ENCODE peak calls at places on chromosomes 12 and 14, in six cellular contexts. One of them, this sample, is unnamed. For H3K9me3, the result is how much of the 10 kb centered on the place peaks cover.

GRCh38 chr12:128745772-128746689 is 77.7 kb downstream of the SLC15A4 start:
- DNase-seq in fibroblast of lung: no peak
- DNase-seq in GM23248: no peak
- DNase-seq in effector memory CD4-positive, alpha-beta T cell: no peak
- DNase-seq in psoas muscle: no peak
- DNase-seq in uterus: no peak
- DNase-seq in this sample: no peak

GRCh38 chr12:96073346-96074336 is 38.3 kb upstream of the LTA4H start:
- DNase-seq in fibroblast of lung: no peak
- DNase-seq in GM23248: peak
- DNase-seq in effector memory CD4-positive, alpha-beta T cell: no peak
- DNase-seq in psoas muscle: no peak
- DNase-seq in uterus: no peak
- DNase-seq in this sample: no peak

GRCh38 chr12:47414511-47414910 is 291.3 kb downstream of the RPAP3 start:
- DNase-seq in fibroblast of lung: no peak
- DNase-seq in GM23248: no peak
- DNase-seq in effector memory CD4-positive, alpha-beta T cell: no peak
- DNase-seq in psoas muscle: no peak
- DNase-seq in uterus: no peak
- DNase-seq in this sample: no peak

GRCh38 chr14:94771191-94771905 is 1.4 kb upstream of the GSC start:
- DNase-seq in fibroblast of lung: no peak
- DNase-seq in GM23248: no peak
- DNase-seq in effector memory CD4-positive, alpha-beta T cell: no peak
- DNase-seq in psoas muscle: no peak
- DNase-seq in uterus: no peak
- DNase-seq in this sample: no peak

GRCh38 chr12:101407054-101407437 is 526 bp downstream of the ARL1 start:
- DNase-seq in fibroblast of lung: no peak
- DNase-seq in GM23248: no peak
- DNase-seq in effector memory CD4-positive, alpha-beta T cell: no peak
- DNase-seq in psoas muscle: no peak
- DNase-seq in uterus: no peak
- DNase-seq in this sample: peak

GRCh38 chr14:24366664-24367505 is 1.1 kb upstream of the NFATC4 start:
- DNase-seq in fibroblast of lung: peak
- DNase-seq in GM23248: peak
- DNase-seq in effector memory CD4-positive, alpha-beta T cell: no peak
- DNase-seq in psoas muscle: peak
- DNase-seq in uterus: peak
- DNase-seq in this sample: no peak

GRCh38 chr12:120012067-120012621 is 23.1 kb downstream of the BICDL1 start:
- DNase-seq in fibroblast of lung: peak
- DNase-seq in GM23248: peak
- DNase-seq in effector memory CD4-positive, alpha-beta T cell: peak
- DNase-seq in psoas muscle: no peak
- DNase-seq in uterus: no peak
- DNase-seq in this sample: peak

GRCh38 chr12:56358836-56359532 is 923 bp downstream of the STAT2 start:
- DNase-seq in fibroblast of lung: peak
- DNase-seq in GM23248: peak
- DNase-seq in effector memory CD4-positive, alpha-beta T cell: no peak
- DNase-seq in psoas muscle: no peak
- DNase-seq in uterus: no peak
- DNase-seq in this sample: no peak

GRCh38 chr14:24761141-24761540 is 127.2 kb upstream of the GZMB start:
- DNase-seq in fibroblast of lung: no peak
- DNase-seq in GM23248: no peak
- DNase-seq in effector memory CD4-positive, alpha-beta T cell: no peak
- DNase-seq in psoas muscle: no peak
- DNase-seq in uterus: no peak
- DNase-seq in this sample: no peak

GRCh38 chr14:94037954-94038353 is 11.8 kb downstream of the OTUB2 start:
- DNase-seq in fibroblast of lung: no peak
- DNase-seq in GM23248: no peak
- DNase-seq in effector memory CD4-positive, alpha-beta T cell: no peak
- DNase-seq in psoas muscle: no peak
- DNase-seq in uterus: no peak
- DNase-seq in this sample: no peak

GRCh38 chr12:91276529-91276928 is 93.9 kb upstream of the DCN start:
- DNase-seq in fibroblast of lung: no peak
- DNase-seq in GM23248: no peak
- DNase-seq in effector memory CD4-positive, alpha-beta T cell: no peak
- DNase-seq in psoas muscle: no peak
- DNase-seq in uterus: no peak
- DNase-seq in this sample: no peak

GRCh38 chr12:52432559-52433207 is 1.5 kb downstream of the KRT75 start:
- DNase-seq in fibroblast of lung: no peak
- DNase-seq in GM23248: no peak
- DNase-seq in effector memory CD4-positive, alpha-beta T cell: no peak
- DNase-seq in psoas muscle: no peak
- DNase-seq in uterus: no peak
- DNase-seq in this sample: no peak

GRCh38 chr14:22380511-22381455 is 208.2 kb downstream of the DAD1 start:
- DNase-seq in fibroblast of lung: peak
- DNase-seq in GM23248: peak
- DNase-seq in effector memory CD4-positive, alpha-beta T cell: no peak
- DNase-seq in psoas muscle: no peak
- DNase-seq in uterus: no peak
- DNase-seq in this sample: no peak

GRCh38 chr14:62674833-62675232 is 370.4 kb downstream of the KCNH5 start:
- DNase-seq in fibroblast of lung: no peak
- DNase-seq in GM23248: no peak
- DNase-seq in effector memory CD4-positive, alpha-beta T cell: no peak
- DNase-seq in psoas muscle: no peak
- DNase-seq in uterus: no peak
- DNase-seq in this sample: no peak

GRCh38 chr14:32205984-32206383 is 2.9 kb upstream of the RNU6-8 start:
- DNase-seq in fibroblast of lung: no peak
- DNase-seq in GM23248: no peak
- DNase-seq in effector memory CD4-positive, alpha-beta T cell: no peak
- DNase-seq in psoas muscle: no peak
- DNase-seq in uterus: no peak
- DNase-seq in this sample: no peak

GRCh38 chr12:114770323-114770722 is 86.3 kb upstream of the TBX3 start:
- DNase-seq in fibroblast of lung: no peak
- DNase-seq in GM23248: no peak
- DNase-seq in effector memory CD4-positive, alpha-beta T cell: no peak
- DNase-seq in psoas muscle: no peak
- DNase-seq in uterus: no peak
- DNase-seq in this sample: no peak

DNA sequence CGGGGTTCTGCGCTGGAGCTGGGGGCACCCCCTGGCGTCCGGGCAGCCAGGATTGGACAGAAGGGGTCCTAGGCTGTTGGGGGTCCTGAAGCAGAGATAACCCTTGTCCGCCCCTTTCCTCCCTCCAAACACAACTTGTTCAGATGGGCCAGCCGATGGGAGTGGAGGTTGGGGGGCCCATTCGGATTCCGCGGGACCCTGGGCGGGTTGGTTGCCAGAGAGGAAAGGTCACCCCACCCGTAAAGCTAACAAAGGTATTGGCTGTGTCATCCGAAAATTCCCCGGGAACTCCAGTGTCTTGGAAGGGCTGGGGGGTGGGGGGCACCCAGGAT is 1.3 kb downstream of the FAM222A start:
- DNase-seq in fibroblast of lung: no peak
- DNase-seq in GM23248: no peak
- DNase-seq in effector memory CD4-positive, alpha-beta T cell: no peak
- DNase-seq in psoas muscle: no peak
- DNase-seq in uterus: no peak
- DNase-seq in this sample: no peak
- H3K4me3 ChIP-seq in fibroblast of lung: no peak
- H3K4me3 ChIP-seq in GM23248: no peak
- H3K4me3 ChIP-seq in effector memory CD4-positive, alpha-beta T cell: peak
- H3K4me3 ChIP-seq in psoas muscle: peak
- H3K4me3 ChIP-seq in uterus: no peak
- H3K4me3 ChIP-seq in this sample: no peak

GRCh38 chr14:106820119-106820518 is 1293.7 kb downstream of the TMEM121 start:
- DNase-seq in fibroblast of lung: no peak
- DNase-seq in GM23248: no peak
- DNase-seq in effector memory CD4-positive, alpha-beta T cell: no peak
- DNase-seq in psoas muscle: no peak
- DNase-seq in uterus: no peak
- DNase-seq in this sample: no peak
- H3K9me3 ChIP-seq in fibroblast of lung: under half
- H3K9me3 ChIP-seq in GM23248: under half
- H3K9me3 ChIP-seq in effector memory CD4-positive, alpha-beta T cell: under half
- H3K9me3 ChIP-seq in psoas muscle: under half
- H3K9me3 ChIP-seq in uterus: under half
- H3K9me3 ChIP-seq in this sample: under half

GRCh38 chr12:20453756-20454310 is 85.5 kb downstream of the PDE3A start:
- DNase-seq in fibroblast of lung: no peak
- DNase-seq in GM23248: no peak
- DNase-seq in effector memory CD4-positive, alpha-beta T cell: no peak
- DNase-seq in psoas muscle: no peak
- DNase-seq in uterus: no peak
- DNase-seq in this sample: no peak

GRCh38 chr12:20458011-20458410 is 89.7 kb downstream of the PDE3A start:
- DNase-seq in fibroblast of lung: no peak
- DNase-seq in GM23248: no peak
- DNase-seq in effector memory CD4-positive, alpha-beta T cell: no peak
- DNase-seq in psoas muscle: no peak
- DNase-seq in uterus: no peak
- DNase-seq in this sample: no peak

GRCh38 chr12:20452496-20452895 is 84.2 kb downstream of the PDE3A start:
- DNase-seq in fibroblast of lung: no peak
- DNase-seq in GM23248: no peak
- DNase-seq in effector memory CD4-positive, alpha-beta T cell: no peak
- DNase-seq in psoas muscle: no peak
- DNase-seq in uterus: no peak
- DNase-seq in this sample: no peak

GRCh38 chr12:20457582-20457981 is 89.2 kb downstream of the PDE3A start:
- DNase-seq in fibroblast of lung: no peak
- DNase-seq in GM23248: no peak
- DNase-seq in effector memory CD4-positive, alpha-beta T cell: no peak
- DNase-seq in psoas muscle: no peak
- DNase-seq in uterus: no peak
- DNase-seq in this sample: no peak

DNA sequence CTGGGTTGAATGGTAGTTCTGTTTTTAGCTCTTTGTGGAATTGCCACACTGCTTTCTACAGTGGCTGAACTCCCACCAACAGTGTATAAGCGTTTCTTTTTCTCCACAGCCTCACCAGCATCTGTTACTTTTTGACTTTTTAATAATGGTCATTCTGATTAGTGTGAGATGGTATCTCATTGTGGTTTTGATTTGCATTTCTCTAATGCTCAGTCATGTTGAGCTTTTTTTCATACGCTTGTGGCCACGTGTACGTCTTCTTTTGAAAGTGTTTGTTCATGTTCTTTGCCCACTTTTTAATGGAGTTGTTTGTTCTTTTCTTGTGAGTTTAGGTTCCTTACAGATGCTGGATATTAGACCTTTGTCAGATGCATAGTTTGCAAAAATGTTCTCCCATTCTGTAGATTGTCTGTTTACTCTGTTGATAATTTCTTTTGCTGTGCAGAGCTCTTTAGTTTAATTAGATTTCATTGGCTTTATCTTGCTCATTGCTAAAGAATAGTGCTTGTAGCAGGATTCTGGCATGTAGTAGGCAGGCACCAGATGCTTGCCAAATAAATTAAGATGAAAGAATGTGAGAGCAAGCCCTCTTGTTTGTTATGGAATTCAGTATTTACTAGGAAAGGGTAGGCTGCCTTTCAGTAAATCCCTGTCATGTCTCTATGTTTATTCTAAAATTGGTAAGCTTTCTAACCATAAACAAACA is 86.8 kb downstream of the PDE3A start:
- DNase-seq in fibroblast of lung: peak
- DNase-seq in GM23248: peak
- DNase-seq in effector memory CD4-positive, alpha-beta T cell: no peak
- DNase-seq in psoas muscle: no peak
- DNase-seq in uterus: no peak
- DNase-seq in this sample: no peak
- H3K27ac ChIP-seq in fibroblast of lung: no peak
- H3K27ac ChIP-seq in GM23248: no peak
- H3K27ac ChIP-seq in effector memory CD4-positive, alpha-beta T cell: no peak
- H3K27ac ChIP-seq in psoas muscle: no peak
- H3K27ac ChIP-seq in uterus: no peak
- H3K27ac ChIP-seq in this sample: no peak

GRCh38 chr14:30204431-30204830 is 276.8 kb upstream of the PRKD1 start:
- DNase-seq in fibroblast of lung: no peak
- DNase-seq in GM23248: no peak
- DNase-seq in effector memory CD4-positive, alpha-beta T cell: no peak
- DNase-seq in psoas muscle: no peak
- DNase-seq in uterus: no peak
- DNase-seq in this sample: no peak
- H3K4me3 ChIP-seq in fibroblast of lung: no peak
- H3K4me3 ChIP-seq in GM23248: no peak
- H3K4me3 ChIP-seq in effector memory CD4-positive, alpha-beta T cell: no peak
- H3K4me3 ChIP-seq in psoas muscle: no peak
- H3K4me3 ChIP-seq in uterus: no peak
- H3K4me3 ChIP-seq in this sample: no peak

This sample was measured in CD8-positive, alpha-beta memory T cell.